ENCODE peak calls at places on chromosomes 4 and X, in six cellular contexts. F is CD8-positive, alpha-beta T cell; T is OCI-LY7; U is IMR-90; R is right lobe of liver; D is substantia nigra. A is an unnamed sample.

GRCh38 chr4:159283697-159284492 is 181.0 kb downstream of the RAPGEF2 start:
- DNase-seq in F (no peak), T (no peak), U (peak), R (no peak), D (no peak), A (no peak)

GRCh38 chrX:47502591-47503222 is 19.7 kb upstream of the ZNF41 start:
- DNase-seq in F (no peak), T (no peak), U (peak), R (no peak), D (no peak), A (no peak)

GRCh38 chr4:27595956-27596355 is 735.3 kb downstream of the STIM2 start:
- DNase-seq in F (no peak), T (no peak), U (no peak), R (no peak), D (no peak), A (no peak)

GRCh38 chr4:10305816-10306215 is 151.4 kb downstream of the ZNF518B start:
- DNase-seq in F (no peak), T (no peak), U (no peak), R (no peak), D (no peak), A (no peak)

GRCh38 chrX:102154218-102154860 is 1.4 kb downstream of the BEX5 start:
- DNase-seq in F (no peak), T (no peak), U (no peak), R (no peak), D (no peak), A (peak)

GRCh38 chrX:63560601-63561218 is 209.6 kb upstream of the SPIN4 start:
- DNase-seq in F (peak), T (no peak), U (peak), R (peak), D (peak), A (peak)

GRCh38 chrX:136097871-136098805 is 49.2 kb upstream of the FHL1 start:
- DNase-seq in F (no peak), T (no peak), U (no peak), R (no peak), D (no peak), A (no peak)

GRCh38 chr4:7805533-7806079 is 134.1 kb downstream of the AFAP1 start:
- DNase-seq in F (no peak), T (no peak), U (peak), R (peak), D (no peak), A (no peak)

GRCh38 chr4:103934178-103934789 is 214.5 kb upstream of the TACR3 start:
- DNase-seq in F (no peak), T (peak), U (peak), R (no peak), D (no peak), A (peak)

GRCh38 chr4:141652161-141652778 is 15.9 kb downstream of the IL15 start:
- DNase-seq in F (no peak), T (no peak), U (peak), R (no peak), D (no peak), A (no peak)

GRCh38 chr4:41160856-41161255 is 53.5 kb downstream of the APBB2 start:
- DNase-seq in F (no peak), T (no peak), U (peak), R (no peak), D (no peak), A (no peak)

GRCh38 chr4:107718351-107718965 is 1.6 kb downstream of the PAPSS1 start:
- DNase-seq in F (no peak), T (peak), U (no peak), R (no peak), D (no peak), A (no peak)

GRCh38 chr4:127203561-127204260 is 429.0 kb upstream of the INTU start:
- DNase-seq in F (no peak), T (no peak), U (peak), R (no peak), D (no peak), A (no peak)

GRCh38 chr4:42396361-42397255 is 680 bp upstream of the SHISA3 start:
- DNase-seq in F (no peak), T (no peak), U (no peak), R (no peak), D (no peak), A (no peak)

GRCh38 chrX:14030248-14030592 is 528 bp upstream of the GEMIN8 start:
- DNase-seq in F (no peak), T (peak), U (peak), R (no peak), D (no peak), A (no peak)

GRCh38 chr4:73021634-73022033 is 47.9 kb downstream of the COX18 start:
- DNase-seq in F (no peak), T (peak), U (peak), R (no peak), D (no peak), A (peak)

GRCh38 chrX:135185795-135186443 is 14.7 kb upstream of the CT55 start:
- DNase-seq in F (peak), T (peak), U (peak), R (no peak), D (no peak), A (peak)

GRCh38 chr4:159398236-159398638 is 295.4 kb downstream of the RAPGEF2 start:
- DNase-seq in F (no peak), T (no peak), U (peak), R (no peak), D (no peak), A (no peak)

GRCh38 chr4:4462970-4463369 is 76.1 kb downstream of the NSG1 start:
- DNase-seq in F (no peak), T (no peak), U (peak), R (no peak), D (no peak), A (no peak)

GRCh38 chr4:138889216-138889615 is 126.4 kb upstream of the NOCT start:
- DNase-seq in F (no peak), T (no peak), U (no peak), R (no peak), D (no peak), A (no peak)

GRCh38 chrX:136750364-136750763 is 30.4 kb downstream of the ARHGEF6 start:
- DNase-seq in F (no peak), T (no peak), U (no peak), R (no peak), D (no peak), A (no peak)

GRCh38 chrX:130028196-130028595 is 45.8 kb downstream of the BCORL1 start:
- DNase-seq in F (peak), T (peak), U (peak), R (peak), D (no peak), A (peak)

GRCh38 chr4:781493-782216 is 44.3 kb downstream of the CPLX1 start:
- DNase-seq in F (peak), T (peak), U (peak), R (peak), D (peak), A (peak)

GRCh38 chr4:784401-785331 is 41.3 kb downstream of the CPLX1 start:
- DNase-seq in F (no peak), T (no peak), U (no peak), R (no peak), D (no peak), A (no peak)

GRCh38 chr4:785332-786073 is 40.4 kb downstream of the CPLX1 start:
- DNase-seq in F (no peak), T (no peak), U (no peak), R (no peak), D (no peak), A (no peak)

GRCh38 chr4:780730-781492 is 45.0 kb downstream of the CPLX1 start:
- DNase-seq in F (no peak), T (no peak), U (peak), R (no peak), D (no peak), A (peak)

GRCh38 chr4:783133-783541 is 42.8 kb downstream of the CPLX1 start:
- DNase-seq in F (no peak), T (no peak), U (no peak), R (no peak), D (no peak), A (no peak)
- H3K27ac ChIP-seq in F (no peak), T (peak), U (no peak), R (peak), D (no peak), A (peak)

GRCh38 chr4:2389691-2390090 is 28.8 kb downstream of the ZFYVE28 start:
- DNase-seq in F (no peak), T (no peak), U (no peak), R (no peak), D (no peak), A (no peak)

GRCh38 chr4:2390146-2390545 is 28.3 kb downstream of the ZFYVE28 start:
- DNase-seq in F (no peak), T (no peak), U (no peak), R (no peak), D (no peak), A (no peak)

GRCh38 chr4:2387829-2388228 is 30.6 kb downstream of the ZFYVE28 start:
- DNase-seq in F (no peak), T (no peak), U (no peak), R (no peak), D (no peak), A (no peak)

GRCh38 chr4:2387205-2387604 is 31.2 kb downstream of the ZFYVE28 start:
- DNase-seq in F (no peak), T (no peak), U (no peak), R (no peak), D (no peak), A (no peak)

GRCh38 chr4:2388430-2389182 is 29.8 kb downstream of the ZFYVE28 start:
- DNase-seq in F (no peak), T (no peak), U (peak), R (no peak), D (no peak), A (no peak)
- H3K27ac ChIP-seq in F (no peak), T (no peak), U (no peak), R (no peak), D (no peak), A (no peak)

GRCh38 chr4:22435652-22436051 is 80.2 kb downstream of the ADGRA3 start:
- DNase-seq in F (no peak), T (no peak), U (no peak), R (no peak), D (no peak), A (no peak)
- H3K27ac ChIP-seq in F (no peak), T (no peak), U (no peak), R (no peak), D (no peak), A (no peak)

GRCh38 chr4:121064482-121064881 is 7.9 kb downstream of the NDNF start:
- DNase-seq in F (no peak), T (no peak), U (no peak), R (no peak), D (no peak), A (no peak)
- H3K27ac ChIP-seq in F (no peak), T (no peak), U (no peak), R (no peak), D (no peak), A (no peak)

GRCh38 chr4:168689791-168690190 is 192.9 kb downstream of the PALLD start:
- DNase-seq in F (no peak), T (no peak), U (no peak), R (no peak), D (no peak), A (no peak)

GRCh38 chr4:168693750-168694470 is 197.1 kb downstream of the PALLD start:
- DNase-seq in F (no peak), T (no peak), U (peak), R (no peak), D (no peak), A (no peak)

GRCh38 chr4:168694669-168695068 is 197.8 kb downstream of the PALLD start:
- DNase-seq in F (no peak), T (no peak), U (peak), R (no peak), D (no peak), A (no peak)

GRCh38 chr4:168690199-168690598 is 193.3 kb downstream of the PALLD start:
- DNase-seq in F (no peak), T (no peak), U (no peak), R (no peak), D (no peak), A (no peak)

GRCh38 chr4:168691621-168692376 is 194.9 kb downstream of the PALLD start:
- DNase-seq in F (no peak), T (no peak), U (no peak), R (no peak), D (no peak), A (no peak)
- H3K27ac ChIP-seq in F (no peak), T (no peak), U (no peak), R (no peak), D (no peak), A (no peak)

DNA sequence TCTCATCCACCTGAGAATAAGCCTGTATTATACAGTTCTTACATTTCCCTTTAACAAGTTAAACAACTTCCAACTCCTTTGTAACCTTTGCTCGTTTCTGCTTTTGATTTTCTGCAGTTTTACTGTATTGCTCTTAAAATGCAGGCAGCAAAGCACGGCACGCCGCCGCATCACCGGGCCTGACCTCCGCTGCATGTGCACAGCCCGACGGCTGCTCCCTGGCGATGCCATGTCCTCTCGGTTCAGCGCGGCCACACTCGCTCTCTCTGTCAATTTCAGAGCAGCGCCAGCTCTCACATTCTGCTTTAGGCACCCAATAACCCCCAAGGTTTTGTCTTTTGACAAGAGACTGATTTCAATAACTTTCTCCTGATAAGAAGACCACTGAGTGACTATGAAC is 60.3 kb downstream of the DCTD start:
- DNase-seq in F (no peak), T (no peak), U (no peak), R (no peak), D (no peak), A (no peak)
- H3K27ac ChIP-seq in F (no peak), T (no peak), U (no peak), R (no peak), D (no peak), A (no peak)

GRCh38 chr4:121819216-121819980 is 4.3 kb downstream of the CCNA2 start:
- DNase-seq in F (no peak), T (no peak), U (no peak), R (no peak), D (no peak), A (no peak)
- H3K27ac ChIP-seq in F (no peak), T (no peak), U (peak), R (no peak), D (no peak), A (peak)

GRCh38 chr4:81676552-81676951 is 204.8 kb upstream of the RASGEF1B start:
- DNase-seq in F (no peak), T (no peak), U (no peak), R (no peak), D (no peak), A (no peak)

GRCh38 chr4:81675785-81676427 is 204.2 kb upstream of the RASGEF1B start:
- DNase-seq in F (no peak), T (no peak), U (no peak), R (no peak), D (no peak), A (no peak)
- H3K27ac ChIP-seq in F (no peak), T (no peak), U (no peak), R (no peak), D (no peak), A (no peak)